ENCODE peak calls at places on chromosomes 4 and X, in five cellular contexts. One of them, this sample, is unnamed.
A peak's percentile ranks its signal among the peaks of the same experiment; 100 is the strongest.

GRCh38 chr4:99408346-99408745 is 26.8 kb downstream of the ADH7 start:
- DNase-seq in Caco-2: no peak
- DNase-seq in left ventricle myocardium inferior: no peak
- DNase-seq in CD8-positive, alpha-beta memory T cell: no peak
- DNase-seq in foreskin keratinocyte: peak; percentile 17
- DNase-seq in this sample: no peak

GRCh38 chrX:38798956-38799355 is 2.3 kb upstream of the MID1IP1 start:
- DNase-seq in Caco-2: no peak
- DNase-seq in left ventricle myocardium inferior: no peak
- DNase-seq in CD8-positive, alpha-beta memory T cell: no peak
- DNase-seq in foreskin keratinocyte: peak; percentile 48
- DNase-seq in this sample: no peak

GRCh38 chrX:48472851-48473717 is 2.9 kb upstream of the FTSJ1 start:
- DNase-seq in Caco-2: no peak
- DNase-seq in left ventricle myocardium inferior: no peak
- DNase-seq in CD8-positive, alpha-beta memory T cell: no peak
- DNase-seq in foreskin keratinocyte: no peak
- DNase-seq in this sample: no peak

GRCh38 chrX:30971761-30972603 is 82.9 kb upstream of the TAB3 start:
- DNase-seq in Caco-2: peak; percentile 38
- DNase-seq in left ventricle myocardium inferior: no peak
- DNase-seq in CD8-positive, alpha-beta memory T cell: no peak
- DNase-seq in foreskin keratinocyte: peak; percentile 13
- DNase-seq in this sample: peak; percentile 21

GRCh38 chr4:19194672-19195071 is 1057.0 kb upstream of the SLIT2 start:
- DNase-seq in Caco-2: no peak
- DNase-seq in left ventricle myocardium inferior: no peak
- DNase-seq in CD8-positive, alpha-beta memory T cell: no peak
- DNase-seq in foreskin keratinocyte: no peak
- DNase-seq in this sample: no peak

GRCh38 chr4:94357624-94358023 is 15.0 kb upstream of the HPGDS start:
- DNase-seq in Caco-2: no peak
- DNase-seq in left ventricle myocardium inferior: no peak
- DNase-seq in CD8-positive, alpha-beta memory T cell: no peak
- DNase-seq in foreskin keratinocyte: peak; percentile 3
- DNase-seq in this sample: no peak

GRCh38 chr4:11670304-11670703 is 241.6 kb upstream of the HS3ST1 start:
- DNase-seq in Caco-2: no peak
- DNase-seq in left ventricle myocardium inferior: no peak
- DNase-seq in CD8-positive, alpha-beta memory T cell: no peak
- DNase-seq in foreskin keratinocyte: no peak
- DNase-seq in this sample: no peak

GRCh38 chr4:26067035-26067434 is 153.0 kb downstream of the SMIM20 start:
- DNase-seq in Caco-2: no peak
- DNase-seq in left ventricle myocardium inferior: no peak
- DNase-seq in CD8-positive, alpha-beta memory T cell: no peak
- DNase-seq in foreskin keratinocyte: peak; percentile 61
- DNase-seq in this sample: no peak

GRCh38 chr4:95268819-95269565 is 279.8 kb downstream of the UNC5C start:
- DNase-seq in Caco-2: no peak
- DNase-seq in left ventricle myocardium inferior: no peak
- DNase-seq in CD8-positive, alpha-beta memory T cell: no peak
- DNase-seq in foreskin keratinocyte: no peak
- DNase-seq in this sample: no peak

GRCh38 chr4:151129801-151130200 is 30.4 kb downstream of the RPS3A start:
- DNase-seq in Caco-2: no peak
- DNase-seq in left ventricle myocardium inferior: no peak
- DNase-seq in CD8-positive, alpha-beta memory T cell: no peak
- DNase-seq in foreskin keratinocyte: no peak
- DNase-seq in this sample: no peak

GRCh38 chr4:24063771-24064170 is 173.9 kb upstream of the PPARGC1A start:
- DNase-seq in Caco-2: no peak
- DNase-seq in left ventricle myocardium inferior: no peak
- DNase-seq in CD8-positive, alpha-beta memory T cell: no peak
- DNase-seq in foreskin keratinocyte: no peak
- DNase-seq in this sample: no peak

GRCh38 chrX:129793604-129794191 is 13.9 kb downstream of the SASH3 start:
- DNase-seq in Caco-2: no peak
- DNase-seq in left ventricle myocardium inferior: no peak
- DNase-seq in CD8-positive, alpha-beta memory T cell: no peak
- DNase-seq in foreskin keratinocyte: no peak
- DNase-seq in this sample: no peak

GRCh38 chr4:158775091-158775651 is 6.3 kb downstream of the FNIP2 start:
- DNase-seq in Caco-2: no peak
- DNase-seq in left ventricle myocardium inferior: no peak
- DNase-seq in CD8-positive, alpha-beta memory T cell: no peak
- DNase-seq in foreskin keratinocyte: no peak
- DNase-seq in this sample: no peak

GRCh38 chr4:52870225-52870624 is 8.1 kb downstream of the RASL11B start:
- DNase-seq in Caco-2: no peak
- DNase-seq in left ventricle myocardium inferior: peak; percentile 65
- DNase-seq in CD8-positive, alpha-beta memory T cell: no peak
- DNase-seq in foreskin keratinocyte: no peak
- DNase-seq in this sample: no peak

GRCh38 chr4:83152771-83153170 is 38.2 kb upstream of the PLAC8 start:
- DNase-seq in Caco-2: no peak
- DNase-seq in left ventricle myocardium inferior: no peak
- DNase-seq in CD8-positive, alpha-beta memory T cell: no peak
- DNase-seq in foreskin keratinocyte: no peak
- DNase-seq in this sample: no peak

GRCh38 chr4:15348695-15349094 is 79.1 kb upstream of the C1QTNF7 start:
- DNase-seq in Caco-2: no peak
- DNase-seq in left ventricle myocardium inferior: no peak
- DNase-seq in CD8-positive, alpha-beta memory T cell: no peak
- DNase-seq in foreskin keratinocyte: peak; percentile 74
- DNase-seq in this sample: no peak

GRCh38 chr4:12584116-12584875 is 899.8 kb downstream of the RAB28 start:
- DNase-seq in Caco-2: no peak
- DNase-seq in left ventricle myocardium inferior: no peak
- DNase-seq in CD8-positive, alpha-beta memory T cell: no peak
- DNase-seq in foreskin keratinocyte: no peak
- DNase-seq in this sample: no peak

GRCh38 chrX:65674351-65674893 is 7.0 kb downstream of the MSN start:
- DNase-seq in Caco-2: no peak
- DNase-seq in left ventricle myocardium inferior: no peak
- DNase-seq in CD8-positive, alpha-beta memory T cell: no peak
- DNase-seq in foreskin keratinocyte: no peak
- DNase-seq in this sample: peak; percentile 27

GRCh38 chrX:55132416-55132815 is 43.6 kb downstream of the PAGE2 start:
- DNase-seq in Caco-2: no peak
- DNase-seq in left ventricle myocardium inferior: no peak
- DNase-seq in CD8-positive, alpha-beta memory T cell: no peak
- DNase-seq in foreskin keratinocyte: no peak
- DNase-seq in this sample: no peak

GRCh38 chr4:11549525-11549924 is 120.8 kb upstream of the HS3ST1 start:
- DNase-seq in Caco-2: no peak
- DNase-seq in left ventricle myocardium inferior: no peak
- DNase-seq in CD8-positive, alpha-beta memory T cell: no peak
- DNase-seq in foreskin keratinocyte: peak; percentile 11
- DNase-seq in this sample: no peak

GRCh38 chr4:82076809-82077208 is 297.0 kb downstream of the HNRNPD start:
- DNase-seq in Caco-2: no peak
- DNase-seq in left ventricle myocardium inferior: no peak
- DNase-seq in CD8-positive, alpha-beta memory T cell: no peak
- DNase-seq in foreskin keratinocyte: no peak
- DNase-seq in this sample: no peak

GRCh38 chrX:154918060-154918483 is 31.9 kb downstream of the F8A1 start:
- DNase-seq in Caco-2: peak; percentile 50
- DNase-seq in left ventricle myocardium inferior: peak; percentile 19
- DNase-seq in CD8-positive, alpha-beta memory T cell: peak; percentile 0
- DNase-seq in foreskin keratinocyte: peak; percentile 51
- DNase-seq in this sample: peak; percentile 8

GRCh38 chr4:24067367-24067766 is 177.5 kb upstream of the PPARGC1A start:
- DNase-seq in Caco-2: no peak
- DNase-seq in left ventricle myocardium inferior: no peak
- DNase-seq in CD8-positive, alpha-beta memory T cell: no peak
- DNase-seq in foreskin keratinocyte: no peak
- DNase-seq in this sample: no peak

GRCh38 chr4:126470862-126471261 is 1156.1 kb downstream of the FAT4 start:
- DNase-seq in Caco-2: no peak
- DNase-seq in left ventricle myocardium inferior: no peak
- DNase-seq in CD8-positive, alpha-beta memory T cell: no peak
- DNase-seq in foreskin keratinocyte: peak; percentile 20
- DNase-seq in this sample: no peak

GRCh38 chr4:94127707-94128328 is 79.8 kb upstream of the SMARCAD1 start:
- DNase-seq in Caco-2: no peak
- DNase-seq in left ventricle myocardium inferior: no peak
- DNase-seq in CD8-positive, alpha-beta memory T cell: no peak
- DNase-seq in foreskin keratinocyte: no peak
- DNase-seq in this sample: no peak

GRCh38 chr4:16123356-16124084 is 39.7 kb upstream of the PROM1 start:
- DNase-seq in Caco-2: no peak
- DNase-seq in left ventricle myocardium inferior: no peak
- DNase-seq in CD8-positive, alpha-beta memory T cell: no peak
- DNase-seq in foreskin keratinocyte: no peak
- DNase-seq in this sample: no peak

GRCh38 chrX:132270021-132270420 is 50.8 kb upstream of the RAP2C start:
- DNase-seq in Caco-2: no peak
- DNase-seq in left ventricle myocardium inferior: no peak
- DNase-seq in CD8-positive, alpha-beta memory T cell: no peak
- DNase-seq in foreskin keratinocyte: no peak
- DNase-seq in this sample: no peak

GRCh38 chr4:6195602-6196319 is 4.6 kb downstream of the JAKMIP1 start:
- DNase-seq in Caco-2: no peak
- DNase-seq in left ventricle myocardium inferior: no peak
- DNase-seq in CD8-positive, alpha-beta memory T cell: no peak
- DNase-seq in foreskin keratinocyte: no peak
- DNase-seq in this sample: no peak
- H3K4me1 ChIP-seq in Caco-2: no peaks in the 10 kb centered on the region
- H3K4me1 ChIP-seq in left ventricle myocardium inferior: peaks cover 17% of the 10 kb centered on the region
- H3K4me1 ChIP-seq in CD8-positive, alpha-beta memory T cell: peaks cover 23% of the 10 kb centered on the region
- H3K4me1 ChIP-seq in foreskin keratinocyte: no peaks in the 10 kb centered on the region
- H3K4me1 ChIP-seq in this sample: peaks cover 20% of the 10 kb centered on the region

GRCh38 chr4:140254656-140255299 is 100.8 kb upstream of the MAML3 start:
- DNase-seq in Caco-2: no peak
- DNase-seq in left ventricle myocardium inferior: no peak
- DNase-seq in CD8-positive, alpha-beta memory T cell: no peak
- DNase-seq in foreskin keratinocyte: no peak
- DNase-seq in this sample: no peak

GRCh38 chr4:140253556-140254027 is 99.6 kb upstream of the MAML3 start:
- DNase-seq in Caco-2: no peak
- DNase-seq in left ventricle myocardium inferior: no peak
- DNase-seq in CD8-positive, alpha-beta memory T cell: no peak
- DNase-seq in foreskin keratinocyte: no peak
- DNase-seq in this sample: no peak

GRCh38 chr4:140251566-140251965 is 97.6 kb upstream of the MAML3 start:
- DNase-seq in Caco-2: no peak
- DNase-seq in left ventricle myocardium inferior: no peak
- DNase-seq in CD8-positive, alpha-beta memory T cell: no peak
- DNase-seq in foreskin keratinocyte: peak; percentile 84
- DNase-seq in this sample: no peak

GRCh38 chr4:140252144-140252741 is 98.3 kb upstream of the MAML3 start:
- DNase-seq in Caco-2: peak; percentile 49
- DNase-seq in left ventricle myocardium inferior: no peak
- DNase-seq in CD8-positive, alpha-beta memory T cell: no peak
- DNase-seq in foreskin keratinocyte: peak; percentile 29
- DNase-seq in this sample: peak; percentile 7

GRCh38 chr4:140252742-140253555 is 99.0 kb upstream of the MAML3 start:
- DNase-seq in Caco-2: peak; percentile 82
- DNase-seq in left ventricle myocardium inferior: peak; percentile 77
- DNase-seq in CD8-positive, alpha-beta memory T cell: peak; percentile 37
- DNase-seq in foreskin keratinocyte: peak; percentile 49
- DNase-seq in this sample: peak; percentile 66
- H3K4me1 ChIP-seq in Caco-2: peaks cover 58% of the 10 kb centered on the region
- H3K4me1 ChIP-seq in left ventricle myocardium inferior: peaks cover 33% of the 10 kb centered on the region
- H3K4me1 ChIP-seq in CD8-positive, alpha-beta memory T cell: no peaks in the 10 kb centered on the region
- H3K4me1 ChIP-seq in foreskin keratinocyte: peaks cover 14% of the 10 kb centered on the region
- H3K4me1 ChIP-seq in this sample: no peaks in the 10 kb centered on the region

GRCh38 chr4:40192286-40193017 is 4.4 kb upstream of the RHOH start:
- DNase-seq in Caco-2: no peak
- DNase-seq in left ventricle myocardium inferior: no peak
- DNase-seq in CD8-positive, alpha-beta memory T cell: no peak
- DNase-seq in foreskin keratinocyte: no peak
- DNase-seq in this sample: no peak

GRCh38 chr4:40190465-40190864 is 6.4 kb upstream of the RHOH start:
- DNase-seq in Caco-2: no peak
- DNase-seq in left ventricle myocardium inferior: no peak
- DNase-seq in CD8-positive, alpha-beta memory T cell: no peak
- DNase-seq in foreskin keratinocyte: no peak
- DNase-seq in this sample: no peak

GRCh38 chr4:40190880-40191815 is 5.7 kb upstream of the RHOH start:
- DNase-seq in Caco-2: no peak
- DNase-seq in left ventricle myocardium inferior: no peak
- DNase-seq in CD8-positive, alpha-beta memory T cell: no peak
- DNase-seq in foreskin keratinocyte: no peak
- DNase-seq in this sample: peak; percentile 70

GRCh38 chr4:40187386-40187913 is 9.4 kb upstream of the RHOH start:
- DNase-seq in Caco-2: no peak
- DNase-seq in left ventricle myocardium inferior: no peak
- DNase-seq in CD8-positive, alpha-beta memory T cell: no peak
- DNase-seq in foreskin keratinocyte: no peak
- DNase-seq in this sample: no peak

GRCh38 chr4:40189997-40190396 is 6.8 kb upstream of the RHOH start:
- DNase-seq in Caco-2: no peak
- DNase-seq in left ventricle myocardium inferior: no peak
- DNase-seq in CD8-positive, alpha-beta memory T cell: no peak
- DNase-seq in foreskin keratinocyte: no peak
- DNase-seq in this sample: no peak
- H3K4me1 ChIP-seq in Caco-2: peaks cover 19% of the 10 kb centered on the region
- H3K4me1 ChIP-seq in left ventricle myocardium inferior: no peaks in the 10 kb centered on the region
- H3K4me1 ChIP-seq in CD8-positive, alpha-beta memory T cell: peaks cover 44% of the 10 kb centered on the region
- H3K4me1 ChIP-seq in foreskin keratinocyte: peaks cover 30% of the 10 kb centered on the region
- H3K4me1 ChIP-seq in this sample: peaks cover 37% of the 10 kb centered on the region

GRCh38 chr4:47840291-47840690 is 2.4 kb upstream of the CORIN start:
- DNase-seq in Caco-2: no peak
- DNase-seq in left ventricle myocardium inferior: no peak
- DNase-seq in CD8-positive, alpha-beta memory T cell: no peak
- DNase-seq in foreskin keratinocyte: no peak
- DNase-seq in this sample: no peak

GRCh38 chr4:47836655-47837581 is 949 bp downstream of the CORIN start:
- DNase-seq in Caco-2: peak; percentile 87
- DNase-seq in left ventricle myocardium inferior: peak; percentile 85
- DNase-seq in CD8-positive, alpha-beta memory T cell: peak; percentile 25
- DNase-seq in foreskin keratinocyte: peak; percentile 65
- DNase-seq in this sample: peak; percentile 46

GRCh38 chr4:47837582-47838294 is at the start of gene CORIN:
- DNase-seq in Caco-2: peak; percentile 32
- DNase-seq in left ventricle myocardium inferior: no peak
- DNase-seq in CD8-positive, alpha-beta memory T cell: no peak
- DNase-seq in foreskin keratinocyte: peak; percentile 3
- DNase-seq in this sample: peak; percentile 14

GRCh38 chr4:47838445-47838844 is 578 bp upstream of the CORIN start:
- DNase-seq in Caco-2: peak; percentile 32
- DNase-seq in left ventricle myocardium inferior: no peak
- DNase-seq in CD8-positive, alpha-beta memory T cell: no peak
- DNase-seq in foreskin keratinocyte: peak; percentile 11
- DNase-seq in this sample: no peak

DNA sequence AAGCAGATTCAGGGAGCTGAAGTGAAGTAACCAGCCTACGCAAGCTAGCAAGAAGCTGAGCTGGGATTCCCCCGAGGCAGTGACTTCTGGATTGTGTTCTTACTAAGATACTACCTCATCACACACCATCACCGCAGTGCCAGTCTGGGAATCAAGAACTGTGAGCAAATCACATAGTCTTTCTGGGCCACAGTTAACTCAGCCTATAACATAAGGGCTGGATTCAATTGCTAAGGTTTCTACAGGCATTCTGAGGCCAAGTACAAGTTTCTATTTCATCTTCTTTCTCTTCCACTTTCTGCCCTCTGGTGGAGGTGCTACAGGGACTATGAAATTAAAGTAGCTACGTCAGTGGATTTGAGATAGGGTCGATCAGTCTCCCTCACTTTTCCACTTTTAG is 1.4 kb upstream of the CORIN start:
- DNase-seq in Caco-2: no peak
- DNase-seq in left ventricle myocardium inferior: no peak
- DNase-seq in CD8-positive, alpha-beta memory T cell: no peak
- DNase-seq in foreskin keratinocyte: peak; percentile 30
- DNase-seq in this sample: peak; percentile 11
- H3K4me1 ChIP-seq in Caco-2: no peaks in the 10 kb centered on the region
- H3K4me1 ChIP-seq in left ventricle myocardium inferior: peaks cover 42% of the 10 kb centered on the region
- H3K4me1 ChIP-seq in CD8-positive, alpha-beta memory T cell: peaks cover 23% of the 10 kb centered on the region
- H3K4me1 ChIP-seq in foreskin keratinocyte: no peaks in the 10 kb centered on the region
- H3K4me1 ChIP-seq in this sample: peaks cover 6% of the 10 kb centered on the region

This sample was measured in naive thymus-derived CD4-positive, alpha-beta T cell.